ENCODE peak calls at places on chromosomes 4 and X, in eight cellular contexts. N is fibroblast of pulmonary artery, D is foreskin melanocyte, U is ecto neural progenitor cell, I is NT2/D1, R is HuH-7.5, F is activated T-cell treated with anti-CD3 and anti-CD28 coated beads for 4 hours, W is neural progenitor cell. Z is an unnamed sample.

GRCh38 chr4:100843897-100844296 is 326.1 kb upstream of the EMCN start:
- DNase-seq in R (no peak), F (no peak), U (no peak), I (no peak), W (no peak), D (no peak), N (no peak), Z (no peak)

GRCh38 chr4:143773998-143774898 is 73.8 kb upstream of the FREM3 start:
- DNase-seq in I (peak; percentile 23), F (peak; percentile 30), U (peak; percentile 54), D (peak; percentile 31), W (peak; percentile 73), N (peak; percentile 67), R (peak; percentile 2), Z (peak; percentile 2)

GRCh38 chr4:112029642-112030235 is 115.5 kb upstream of the FAM241A start:
- DNase-seq in I (no peak), D (no peak), N (no peak), W (peak; percentile 14), R (no peak), F (no peak), U (no peak), Z (no peak)

GRCh38 chrX:13666836-13667235 is 13.9 kb downstream of the TCEANC start:
- DNase-seq in W (no peak), F (no peak), N (peak; percentile 24), U (no peak), R (no peak), I (no peak), D (peak; percentile 78), Z (no peak)

GRCh38 chr4:138199568-138200235 is 42.4 kb downstream of the SLC7A11 start:
- DNase-seq in U (no peak), F (no peak), R (peak; percentile 8), D (no peak), I (no peak), N (peak; percentile 57), W (no peak), Z (no peak)

GRCh38 chr4:71872767-71873422 is 89.0 kb upstream of the GC start:
- DNase-seq in R (no peak), N (no peak), W (peak; percentile 31), U (no peak), D (no peak), F (no peak), I (no peak), Z (no peak)

GRCh38 chr4:80462537-80463207 is 127.1 kb downstream of the CFAP299 start:
- DNase-seq in R (no peak), F (no peak), D (no peak), W (no peak), N (no peak), I (no peak), U (no peak), Z (no peak)

GRCh38 chr4:69977582-69977981 is 12.1 kb upstream of the CSN2 start:
- DNase-seq in D (no peak), R (no peak), I (no peak), N (peak; percentile 23), U (no peak), W (no peak), F (no peak), Z (no peak)

GRCh38 chrX:134821901-134822300 is 163.6 kb upstream of the PLAC1 start:
- DNase-seq in I (no peak), U (no peak), N (peak; percentile 25), W (no peak), D (no peak), F (no peak), R (no peak), Z (no peak)

GRCh38 chr4:127616898-127617297 is 15.9 kb upstream of the INTU start:
- DNase-seq in F (no peak), D (no peak), N (no peak), I (no peak), U (no peak), R (no peak), W (no peak), Z (no peak)

GRCh38 chrX:103531002-103531401 is 11.7 kb upstream of the RAB40A start:
- DNase-seq in D (no peak), F (no peak), R (no peak), N (peak; percentile 76), W (no peak), U (no peak), I (no peak), Z (no peak)

GRCh38 chrX:46812445-46812844 is 24.4 kb upstream of the RP2 start:
- DNase-seq in U (no peak), R (peak; percentile 13), N (no peak), D (no peak), F (no peak), I (no peak), W (no peak), Z (no peak)

GRCh38 chr4:87896020-87896621 is 63.4 kb downstream of the MEPE start:
- DNase-seq in F (no peak), W (no peak), D (no peak), I (peak; percentile 25), R (no peak), U (no peak), N (peak; percentile 87), Z (peak; percentile 14)

GRCh38 chrX:131801911-131802310 is 221.2 kb upstream of the STK26 start:
- DNase-seq in N (no peak), F (no peak), U (no peak), R (no peak), D (no peak), W (no peak), I (no peak), Z (no peak)

GRCh38 chrX:132751043-132751690 is 207.3 kb downstream of the HS6ST2 start:
- DNase-seq in U (no peak), R (no peak), I (peak; percentile 16), N (no peak), F (no peak), D (no peak), W (no peak), Z (no peak)

GRCh38 chr4:80309301-80310004 is 26.1 kb upstream of the CFAP299 start:
- DNase-seq in N (peak; percentile 91), I (no peak), F (no peak), R (no peak), D (no peak), U (no peak), W (no peak), Z (no peak)

GRCh38 chrX:118807151-118808017 is 16.2 kb upstream of the ZCCHC12 start:
- DNase-seq in U (peak; percentile 52), W (peak; percentile 56), D (peak; percentile 31), F (no peak), I (peak; percentile 52), R (peak; percentile 12), N (peak; percentile 70), Z (no peak)

GRCh38 chrX:149825424-149825823 is 43.7 kb downstream of the MAGEA9 start:
- DNase-seq in N (peak; percentile 8), U (no peak), F (peak; percentile 19), R (no peak), I (no peak), W (peak; percentile 43), D (no peak), Z (no peak)

GRCh38 chrX:15336023-15336413 is 695 bp upstream of the PIGA start:
- DNase-seq in R (no peak), F (peak; percentile 9), U (no peak), N (peak; percentile 80), W (peak; percentile 35), I (no peak), D (no peak), Z (no peak)

GRCh38 chr4:187663076-187663475 is 332.5 kb upstream of the ZFP42 start:
- DNase-seq in D (no peak), N (no peak), I (no peak), R (no peak), F (no peak), W (no peak), U (no peak), Z (no peak)

GRCh38 chrX:17559728-17560379 is 177.4 kb upstream of the SCML1 start:
- DNase-seq in D (no peak), W (peak; percentile 26), F (no peak), U (no peak), N (peak; percentile 65), R (no peak), I (no peak), Z (no peak)

GRCh38 chr4:76301068-76301774 is 5.3 kb upstream of the STBD1 start:
- DNase-seq in U (no peak), R (peak; percentile 42), D (peak; percentile 51), W (no peak), N (peak; percentile 59), I (no peak), F (no peak), Z (no peak)

GRCh38 chrX:45771560-45772340 is 571.1 kb upstream of the DIPK2B start:
- DNase-seq in U (no peak), W (no peak), N (peak; percentile 55), I (no peak), D (no peak), F (no peak), R (no peak), Z (no peak)

GRCh38 chr4:25172964-25173917 is 13.0 kb upstream of the SEPSECS start:
- DNase-seq in W (no peak), F (no peak), R (no peak), N (peak; percentile 98), I (no peak), U (no peak), D (peak; percentile 93), Z (no peak)

GRCh38 chr4:38002451-38003071 is 42.4 kb downstream of the PTTG2 start:
- DNase-seq in F (no peak), D (no peak), I (no peak), N (peak; percentile 18), U (no peak), R (no peak), W (peak; percentile 28), Z (no peak)

GRCh38 chrX:125003746-125004446 is 315.8 kb upstream of the TEX13C start:
- DNase-seq in R (no peak), F (no peak), U (no peak), I (no peak), N (no peak), W (no peak), D (no peak), Z (no peak)

GRCh38 chr4:40586034-40586433 is 43.6 kb downstream of the RBM47 start:
- DNase-seq in R (no peak), U (no peak), F (no peak), D (no peak), N (no peak), I (no peak), W (no peak), Z (no peak)

GRCh38 chr4:118033148-118034060 is 882 bp upstream of the NDST3 start:
- DNase-seq in I (peak; percentile 22), W (peak; percentile 82), R (peak; percentile 19), N (peak; percentile 25), D (peak; percentile 40), F (no peak), U (peak; percentile 81), Z (peak; percentile 36)

GRCh38 chr4:42627887-42628646 is 28.8 kb downstream of the ATP8A1 start:
- DNase-seq in I (no peak), W (no peak), F (peak; percentile 19), D (no peak), R (no peak), N (peak; percentile 4), U (no peak), Z (no peak)

GRCh38 chr4:153651961-153652784 is 31.9 kb upstream of the TLR2 start:
- DNase-seq in D (no peak), I (no peak), W (no peak), R (no peak), U (no peak), F (no peak), N (no peak), Z (peak; percentile 27)

GRCh38 chr4:185570727-185571126 is 35.4 kb upstream of the PDLIM3 start:
- DNase-seq in D (no peak), U (no peak), F (no peak), I (no peak), W (no peak), N (no peak), R (no peak), Z (no peak)

GRCh38 chr4:7635435-7635834 is 200.7 kb upstream of the PSAPL1 start:
- DNase-seq in D (no peak), F (no peak), N (no peak), I (no peak), U (no peak), R (no peak), W (no peak), Z (no peak)

GRCh38 chr4:2407991-2408342 is 10.5 kb downstream of the ZFYVE28 start:
- DNase-seq in F (no peak), N (no peak), R (no peak), D (no peak), W (no peak), U (no peak), I (no peak), Z (no peak)

GRCh38 chrX:135973025-135973547 is 702 bp downstream of the MMGT1 start:
- DNase-seq in F (no peak), W (no peak), D (no peak), N (peak; percentile 36), R (no peak), I (no peak), U (no peak), Z (no peak)

Z was measured in C1 segment of cervical spinal cord.